ENCODE peak calls at places on chromosomes 1 and 21, in five cellular contexts. C is transverse colon, Q is uterus, T is ovary, H is stomach. F is an unnamed sample.

GRCh38 chr1:28141685-28142084 is 34.8 kb downstream of the PTAFR start:
- DNase-seq in C (no peak), Q (no peak), T (no peak), H (no peak), F (no peak)

GRCh38 chr1:111852216-111852615 is 96.5 kb downstream of the DDX20 start:
- DNase-seq in C (no peak), Q (no peak), T (no peak), H (no peak), F (no peak)

GRCh38 chr1:157771666-157772425 is 5.1 kb downstream of the FCRL2 start:
- DNase-seq in C (no peak), Q (no peak), T (no peak), H (no peak), F (no peak)

GRCh38 chr1:73821520-73821919 is 376.5 kb downstream of the LRRIQ3 start:
- DNase-seq in C (no peak), Q (no peak), T (no peak), H (no peak), F (no peak)

GRCh38 chr21:39366563-39366962 is 17.7 kb upstream of the HMGN1 start:
- DNase-seq in C (no peak), Q (no peak), T (no peak), H (no peak), F (no peak)

GRCh38 chr21:42229676-42230075 is 10.7 kb downstream of the ABCG1 start:
- DNase-seq in C (no peak), Q (no peak), T (no peak), H (no peak), F (no peak)

GRCh38 chr1:27520651-27521050 is 30.7 kb upstream of the WASF2 start:
- DNase-seq in C (no peak), Q (no peak), T (no peak), H (no peak), F (no peak)

GRCh38 chr1:2047749-2048729 is 2.2 kb upstream of the PRKCZ start:
- DNase-seq in C (peak), Q (no peak), T (no peak), H (peak), F (peak)

GRCh38 chr1:227766015-227766634 is 30.9 kb downstream of the SNAP47 start:
- DNase-seq in C (peak), Q (no peak), T (no peak), H (peak), F (no peak)

GRCh38 chr1:26417111-26417510 is 6.5 kb downstream of the LIN28A start:
- DNase-seq in C (peak), Q (peak), T (peak), H (peak), F (peak)

GRCh38 chr1:3598522-3599285 is 12.6 kb downstream of the MEGF6 start:
- DNase-seq in C (no peak), Q (no peak), T (no peak), H (no peak), F (peak)

GRCh38 chr1:244163131-244163530 is 112.0 kb downstream of the ZBTB18 start:
- DNase-seq in C (no peak), Q (no peak), T (no peak), H (no peak), F (no peak)

GRCh38 chr1:1487701-1488100 is 16.1 kb downstream of the ATAD3B start:
- DNase-seq in C (no peak), Q (no peak), T (no peak), H (no peak), F (no peak)

GRCh38 chr1:94858276-94858675 is 38.1 kb downstream of the SLC44A3 start:
- DNase-seq in C (no peak), Q (no peak), T (no peak), H (no peak), F (no peak)

GRCh38 chr1:153946622-153947246 is at the start of gene DENND4B:
- DNase-seq in C (peak), Q (peak), T (peak), H (peak), F (peak)

GRCh38 chr21:42423197-42423675 is 19.5 kb downstream of the UBASH3A start:
- DNase-seq in C (peak), Q (no peak), T (no peak), H (no peak), F (no peak)

GRCh38 chr1:205986291-205986690 is 16.9 kb downstream of the RAB7B start:
- DNase-seq in C (no peak), Q (no peak), T (no peak), H (no peak), F (no peak)
- TF ChIP-seq CTCF in C (no peak), Q (no peak), T (no peak), H (no peak), F (no peak)

DNA sequence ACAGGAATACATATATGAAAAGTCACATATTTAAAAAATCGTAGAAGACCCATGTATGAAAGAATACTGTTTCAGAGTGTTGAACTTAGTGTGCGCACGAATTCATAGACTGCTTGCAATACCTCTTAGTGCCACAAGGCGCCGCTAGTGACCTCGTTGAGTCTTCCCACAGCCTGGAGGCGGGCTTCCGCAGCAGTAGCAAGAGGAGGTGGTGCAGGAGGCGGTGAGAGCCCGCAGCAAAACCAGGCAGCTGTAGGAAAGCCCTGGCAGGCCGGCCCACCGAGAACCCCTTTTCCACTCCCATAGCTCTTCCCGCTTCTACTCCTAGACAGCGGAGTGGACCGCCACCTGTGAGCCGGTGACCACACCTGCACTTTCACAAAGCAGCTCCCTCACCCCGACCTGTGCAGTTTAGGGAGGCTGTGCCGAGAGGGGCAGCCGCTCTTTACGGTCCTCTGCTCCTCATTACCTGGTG is 23.5 kb downstream of the MTARC1 start:
- DNase-seq in C (peak), Q (peak), T (peak), H (peak), F (peak)
- H3K4me3 ChIP-seq in C (no peak), Q (no peak), T (no peak), H (no peak), F (no peak)

GRCh38 chr1:161117681-161118581 is at the start of the genes NIT1 and PFDN2:
- DNase-seq in C (peak), Q (peak), T (peak), H (peak), F (peak)
- TF ChIP-seq POLR2A in C (peak), Q (peak), T (peak), H (no peak), F (peak)

DNA sequence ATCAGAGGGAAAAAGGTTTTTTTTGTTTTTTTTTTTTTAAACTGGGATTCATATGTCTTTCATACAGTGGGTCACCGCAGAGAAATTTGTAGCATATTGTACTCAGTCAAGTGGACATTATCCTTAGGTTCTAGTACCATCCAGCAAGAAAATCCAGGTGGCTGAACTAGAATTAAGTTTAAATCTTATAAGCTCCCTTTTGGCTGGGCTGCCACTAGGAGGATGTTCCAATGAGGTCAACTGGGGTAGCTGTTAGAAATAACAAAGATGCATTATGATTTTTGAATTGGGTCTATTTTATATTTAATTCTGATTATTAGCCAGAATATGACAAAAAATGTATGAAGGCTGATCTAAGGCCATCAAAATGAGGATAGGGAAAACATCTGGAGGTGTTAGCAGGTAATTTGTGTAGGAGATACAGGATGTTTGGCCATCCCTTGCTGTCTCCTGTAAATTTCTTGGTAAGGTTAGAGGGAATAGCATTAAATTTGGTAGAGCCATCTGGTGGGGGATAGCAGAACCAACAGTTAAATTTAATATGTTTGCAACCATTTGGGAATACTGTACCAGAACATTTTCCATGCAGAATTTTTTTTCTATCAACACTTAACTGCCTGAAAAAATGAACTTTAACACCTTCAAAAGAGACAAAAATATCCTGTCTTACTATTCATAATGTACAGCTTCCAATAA is 568.5 kb upstream of the B3GALT2 start:
- DNase-seq in C (no peak), Q (no peak), T (no peak), H (no peak), F (no peak)
- TF ChIP-seq CTCF in C (no peak), Q (no peak), T (no peak), H (no peak), F (no peak)

DNA sequence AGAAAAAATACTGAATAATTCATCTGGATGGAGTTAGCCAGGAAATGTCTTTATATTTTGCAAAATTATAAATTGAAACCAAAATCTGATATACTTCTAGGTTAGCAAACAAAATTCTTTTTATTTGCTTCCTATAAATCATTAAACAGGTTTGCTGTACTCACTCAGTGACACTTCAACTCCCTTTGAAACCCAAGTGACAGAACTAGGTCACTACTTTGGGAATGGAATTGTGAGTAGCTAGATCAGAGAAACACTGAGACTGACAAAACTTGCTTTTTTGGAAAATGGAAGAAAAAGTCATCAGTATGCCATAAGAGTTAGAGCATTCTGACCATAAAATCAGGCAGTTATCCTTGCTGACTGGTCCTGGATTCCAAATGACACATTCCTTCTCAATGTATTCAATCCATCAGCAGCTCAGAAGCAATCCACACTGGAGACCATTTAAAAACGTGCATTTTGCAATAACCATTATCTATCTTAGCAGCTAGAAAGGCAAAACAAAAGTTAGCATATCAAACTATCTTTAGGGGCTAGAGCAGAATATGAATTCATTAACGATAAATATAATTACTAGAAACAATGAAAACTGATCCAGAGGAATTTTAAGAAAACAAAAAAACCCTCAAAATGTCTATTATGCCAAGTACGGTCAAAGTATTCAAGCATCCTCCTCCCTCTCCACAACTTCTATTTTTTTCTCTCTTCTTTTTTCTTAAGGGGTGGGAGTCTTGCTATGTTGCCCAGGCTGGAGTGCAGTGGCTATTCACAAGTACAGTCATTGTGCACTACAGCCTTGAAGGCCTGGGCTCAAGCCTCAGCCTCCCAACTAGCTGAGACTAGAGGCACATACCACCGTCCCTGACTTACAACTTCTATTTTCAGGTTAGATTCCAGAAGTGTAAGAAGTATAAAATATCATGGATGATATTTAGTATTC is 60.2 kb downstream of the HNRNPR start:
- DNase-seq in C (no peak), Q (no peak), T (no peak), H (no peak), F (no peak)
- H3K4me3 ChIP-seq in C (no peak), Q (no peak), T (no peak), H (no peak), F (no peak)

GRCh38 chr21:34592120-34592561 is 22.8 kb downstream of the RCAN1 start:
- DNase-seq in C (peak), Q (no peak), T (peak), H (peak), F (no peak)
- TF ChIP-seq POLR2A in C (no peak), Q (no peak), T (no peak), H (no peak), F (no peak)

GRCh38 chr1:182598296-182598695 is 5.9 kb downstream of the RGS16 start:
- DNase-seq in C (no peak), Q (no peak), T (no peak), H (no peak), F (no peak)

GRCh38 chr1:182600036-182600713 is 4.0 kb downstream of the RGS16 start:
- DNase-seq in C (no peak), Q (no peak), T (no peak), H (no peak), F (no peak)

GRCh38 chr1:182600745-182601415 is 3.3 kb downstream of the RGS16 start:
- DNase-seq in C (no peak), Q (no peak), T (no peak), H (no peak), F (no peak)

GRCh38 chr1:182601416-182601786 is 2.8 kb downstream of the RGS16 start:
- DNase-seq in C (peak), Q (peak), T (peak), H (peak), F (no peak)

GRCh38 chr1:182599339-182599738 is 4.8 kb downstream of the RGS16 start:
- DNase-seq in C (no peak), Q (no peak), T (no peak), H (no peak), F (peak)
- TF ChIP-seq CTCF in C (no peak), Q (no peak), T (no peak), H (no peak), F (no peak)

DNA sequence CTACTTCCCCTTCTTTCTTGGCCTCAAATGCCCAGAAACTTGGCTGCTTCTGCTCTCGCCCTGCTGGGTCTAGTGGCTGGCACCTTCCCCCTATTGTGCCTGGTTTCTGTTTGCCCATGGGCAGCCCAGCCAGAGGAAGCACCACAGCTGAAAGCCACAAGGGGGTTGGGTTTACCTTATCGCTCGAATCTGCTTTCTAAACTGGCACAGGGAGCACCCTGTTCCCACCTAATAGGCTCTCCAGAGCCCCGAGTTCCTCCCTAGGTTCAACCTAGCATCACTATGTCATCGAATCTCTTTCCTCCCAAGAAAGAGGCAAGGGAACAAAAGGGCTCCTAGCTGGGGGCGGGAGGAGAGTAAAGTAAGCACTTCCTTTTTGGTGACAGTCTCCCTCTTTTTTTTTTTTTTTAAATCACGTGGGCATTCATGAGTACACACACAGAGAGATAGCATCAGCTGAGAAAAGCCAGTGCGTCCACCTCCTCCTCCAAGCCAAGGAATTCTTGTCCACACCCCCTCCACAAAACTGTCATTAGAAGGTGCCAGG is 72.8 kb downstream of the PLEKHA6 start:
- DNase-seq in C (peak), Q (no peak), T (no peak), H (peak), F (no peak)
- H3K4me3 ChIP-seq in C (no peak), Q (no peak), T (no peak), H (peak), F (peak)